ENCODE peak calls at places on chromosomes 3 and 15, in eight cellular contexts. One of them, this sample, is unnamed.

GRCh38 chr3:173589116-173589515 is 191.6 kb downstream of the NLGN1 start:
- DNase-seq in suprapubic skin: no peak
- DNase-seq in sigmoid colon: no peak
- DNase-seq in prostate gland: no peak
- DNase-seq in body of pancreas: no peak
- DNase-seq in ovary: no peak
- DNase-seq in IMR-90: no peak
- DNase-seq in uterus: no peak
- DNase-seq in this sample: no peak

GRCh38 chr3:195794708-195795107 is 17.0 kb downstream of the MUC4 start:
- DNase-seq in suprapubic skin: no peak
- DNase-seq in sigmoid colon: peak; percentile 19
- DNase-seq in prostate gland: no peak
- DNase-seq in body of pancreas: no peak
- DNase-seq in ovary: no peak
- DNase-seq in IMR-90: no peak
- DNase-seq in uterus: no peak
- DNase-seq in this sample: no peak

GRCh38 chr15:94838281-94838680 is 606.9 kb downstream of the MCTP2 start:
- DNase-seq in suprapubic skin: no peak
- DNase-seq in sigmoid colon: no peak
- DNase-seq in prostate gland: no peak
- DNase-seq in body of pancreas: no peak
- DNase-seq in ovary: no peak
- DNase-seq in IMR-90: no peak
- DNase-seq in uterus: no peak
- DNase-seq in this sample: no peak

GRCh38 chr3:168034152-168034928 is 61.4 kb downstream of the GOLIM4 start:
- DNase-seq in suprapubic skin: no peak
- DNase-seq in sigmoid colon: no peak
- DNase-seq in prostate gland: no peak
- DNase-seq in body of pancreas: no peak
- DNase-seq in ovary: no peak
- DNase-seq in IMR-90: peak; percentile 73
- DNase-seq in uterus: no peak
- DNase-seq in this sample: peak; percentile 19

GRCh38 chr15:76904461-76905012 is 603 bp downstream of the SCAPER start:
- DNase-seq in suprapubic skin: peak; percentile 67
- DNase-seq in sigmoid colon: peak; percentile 66
- DNase-seq in prostate gland: peak; percentile 36
- DNase-seq in body of pancreas: peak; percentile 29
- DNase-seq in ovary: peak; percentile 43
- DNase-seq in IMR-90: peak; percentile 16
- DNase-seq in uterus: peak; percentile 31
- DNase-seq in this sample: peak; percentile 21

GRCh38 chr3:146125946-146126345 is 35.0 kb downstream of the PLOD2 start:
- DNase-seq in suprapubic skin: no peak
- DNase-seq in sigmoid colon: no peak
- DNase-seq in prostate gland: no peak
- DNase-seq in body of pancreas: no peak
- DNase-seq in ovary: no peak
- DNase-seq in IMR-90: peak; percentile 94
- DNase-seq in uterus: peak; percentile 21
- DNase-seq in this sample: no peak

GRCh38 chr15:76056931-76057330 is 2.9 kb upstream of the TMEM266 start:
- DNase-seq in suprapubic skin: no peak
- DNase-seq in sigmoid colon: no peak
- DNase-seq in prostate gland: no peak
- DNase-seq in body of pancreas: no peak
- DNase-seq in ovary: no peak
- DNase-seq in IMR-90: no peak
- DNase-seq in uterus: no peak
- DNase-seq in this sample: no peak

GRCh38 chr3:104635872-104636580 is 730.7 kb upstream of the ALCAM start:
- DNase-seq in suprapubic skin: no peak
- DNase-seq in sigmoid colon: no peak
- DNase-seq in prostate gland: no peak
- DNase-seq in body of pancreas: peak; percentile 34
- DNase-seq in ovary: no peak
- DNase-seq in IMR-90: no peak
- DNase-seq in uterus: no peak
- DNase-seq in this sample: no peak

GRCh38 chr3:146970236-146970635 is 365.1 kb upstream of the PLSCR5 start:
- DNase-seq in suprapubic skin: no peak
- DNase-seq in sigmoid colon: no peak
- DNase-seq in prostate gland: no peak
- DNase-seq in body of pancreas: no peak
- DNase-seq in ovary: no peak
- DNase-seq in IMR-90: no peak
- DNase-seq in uterus: no peak
- DNase-seq in this sample: no peak

GRCh38 chr3:30680789-30681188 is 74.4 kb downstream of the TGFBR2 start:
- DNase-seq in suprapubic skin: no peak
- DNase-seq in sigmoid colon: peak; percentile 81
- DNase-seq in prostate gland: no peak
- DNase-seq in body of pancreas: no peak
- DNase-seq in ovary: peak; percentile 44
- DNase-seq in IMR-90: no peak
- DNase-seq in uterus: no peak
- DNase-seq in this sample: no peak

GRCh38 chr3:58029842-58030584 is 21.8 kb downstream of the FLNB start:
- DNase-seq in suprapubic skin: no peak
- DNase-seq in sigmoid colon: no peak
- DNase-seq in prostate gland: no peak
- DNase-seq in body of pancreas: no peak
- DNase-seq in ovary: no peak
- DNase-seq in IMR-90: no peak
- DNase-seq in uterus: no peak
- DNase-seq in this sample: no peak

GRCh38 chr3:81869380-81869779 is 107.9 kb upstream of the GBE1 start:
- DNase-seq in suprapubic skin: no peak
- DNase-seq in sigmoid colon: no peak
- DNase-seq in prostate gland: no peak
- DNase-seq in body of pancreas: no peak
- DNase-seq in ovary: no peak
- DNase-seq in IMR-90: no peak
- DNase-seq in uterus: no peak
- DNase-seq in this sample: no peak

GRCh38 chr15:29172742-29173725 is 96.6 kb downstream of the NSMCE3 start:
- DNase-seq in suprapubic skin: no peak
- DNase-seq in sigmoid colon: no peak
- DNase-seq in prostate gland: no peak
- DNase-seq in body of pancreas: no peak
- DNase-seq in ovary: no peak
- DNase-seq in IMR-90: no peak
- DNase-seq in uterus: no peak
- DNase-seq in this sample: no peak

GRCh38 chr15:68885070-68885469 is 45.3 kb upstream of the SPESP1 start:
- DNase-seq in suprapubic skin: no peak
- DNase-seq in sigmoid colon: no peak
- DNase-seq in prostate gland: peak; percentile 52
- DNase-seq in body of pancreas: no peak
- DNase-seq in ovary: no peak
- DNase-seq in IMR-90: peak; percentile 25
- DNase-seq in uterus: no peak
- DNase-seq in this sample: no peak

GRCh38 chr3:127777332-127777731 is 45.0 kb downstream of the MGLL start:
- DNase-seq in suprapubic skin: no peak
- DNase-seq in sigmoid colon: no peak
- DNase-seq in prostate gland: no peak
- DNase-seq in body of pancreas: no peak
- DNase-seq in ovary: no peak
- DNase-seq in IMR-90: no peak
- DNase-seq in uterus: no peak
- DNase-seq in this sample: no peak

GRCh38 chr3:23876901-23877300 is 39.9 kb downstream of the NKIRAS1 start:
- DNase-seq in suprapubic skin: no peak
- DNase-seq in sigmoid colon: no peak
- DNase-seq in prostate gland: no peak
- DNase-seq in body of pancreas: no peak
- DNase-seq in ovary: no peak
- DNase-seq in IMR-90: no peak
- DNase-seq in uterus: no peak
- DNase-seq in this sample: no peak

GRCh38 chr3:194058189-194058571 is 77.8 kb upstream of the HES1 start:
- DNase-seq in suprapubic skin: no peak
- DNase-seq in sigmoid colon: peak; percentile 76
- DNase-seq in prostate gland: peak; percentile 56
- DNase-seq in body of pancreas: peak; percentile 60
- DNase-seq in ovary: peak; percentile 58
- DNase-seq in IMR-90: peak; percentile 36
- DNase-seq in uterus: peak; percentile 26
- DNase-seq in this sample: no peak

GRCh38 chr15:39509941-39510845 is 70.7 kb upstream of the THBS1 start:
- DNase-seq in suprapubic skin: no peak
- DNase-seq in sigmoid colon: no peak
- DNase-seq in prostate gland: no peak
- DNase-seq in body of pancreas: no peak
- DNase-seq in ovary: no peak
- DNase-seq in IMR-90: peak; percentile 45
- DNase-seq in uterus: no peak
- DNase-seq in this sample: no peak

GRCh38 chr3:83500422-83500821 is 1458.4 kb upstream of the CADM2 start:
- DNase-seq in suprapubic skin: no peak
- DNase-seq in sigmoid colon: no peak
- DNase-seq in prostate gland: no peak
- DNase-seq in body of pancreas: no peak
- DNase-seq in ovary: no peak
- DNase-seq in IMR-90: no peak
- DNase-seq in uterus: no peak
- DNase-seq in this sample: no peak

GRCh38 chr3:128426128-128426921 is 40.4 kb downstream of the DNAJB8 start:
- DNase-seq in suprapubic skin: no peak
- DNase-seq in sigmoid colon: no peak
- DNase-seq in prostate gland: no peak
- DNase-seq in body of pancreas: peak; percentile 63
- DNase-seq in ovary: peak; percentile 41
- DNase-seq in IMR-90: no peak
- DNase-seq in uterus: peak; percentile 43
- DNase-seq in this sample: no peak

GRCh38 chr15:44219073-44219472 is 24.0 kb upstream of the FRMD5 start:
- DNase-seq in suprapubic skin: no peak
- DNase-seq in sigmoid colon: no peak
- DNase-seq in prostate gland: no peak
- DNase-seq in body of pancreas: no peak
- DNase-seq in ovary: no peak
- DNase-seq in IMR-90: no peak
- DNase-seq in uterus: no peak
- DNase-seq in this sample: no peak

GRCh38 chr3:47381317-47382157 is 716 bp downstream of the PTPN23 start:
- DNase-seq in suprapubic skin: peak; percentile 92
- DNase-seq in sigmoid colon: peak; percentile 94
- DNase-seq in prostate gland: peak; percentile 67
- DNase-seq in body of pancreas: peak; percentile 75
- DNase-seq in ovary: peak; percentile 81
- DNase-seq in IMR-90: peak; percentile 85
- DNase-seq in uterus: peak; percentile 78
- DNase-seq in this sample: peak; percentile 97
- TF ChIP-seq POLR2A in suprapubic skin: no peak
- TF ChIP-seq POLR2A in sigmoid colon: no peak
- TF ChIP-seq POLR2A in prostate gland: peak; percentile 15
- TF ChIP-seq POLR2A in body of pancreas: no peak
- TF ChIP-seq POLR2A in ovary: no peak
- TF ChIP-seq POLR2A in IMR-90: peak; percentile 38
- TF ChIP-seq POLR2A in uterus: no peak
- TF ChIP-seq POLR2A in this sample: no peak

GRCh38 chr15:60370804-60371700 is 26.7 kb downstream of the ANXA2 start:
- DNase-seq in suprapubic skin: peak; percentile 88
- DNase-seq in sigmoid colon: peak; percentile 91
- DNase-seq in prostate gland: peak; percentile 91
- DNase-seq in body of pancreas: peak; percentile 53
- DNase-seq in ovary: peak; percentile 79
- DNase-seq in IMR-90: peak; percentile 99
- DNase-seq in uterus: peak; percentile 89
- DNase-seq in this sample: peak; percentile 94
- H3K4me3 ChIP-seq in suprapubic skin: no peak overlapping the region
- H3K4me3 ChIP-seq in sigmoid colon: no peak overlapping the region
- H3K4me3 ChIP-seq in prostate gland: no peak overlapping the region
- H3K4me3 ChIP-seq in body of pancreas: no peak overlapping the region
- H3K4me3 ChIP-seq in ovary: no peak overlapping the region
- H3K4me3 ChIP-seq in IMR-90: no peak overlapping the region
- H3K4me3 ChIP-seq in uterus: no peak overlapping the region
- H3K4me3 ChIP-seq in this sample: no peak overlapping the region

GRCh38 chr3:54294214-54294613 is 171.9 kb downstream of the CACNA2D3 start:
- DNase-seq in suprapubic skin: no peak
- DNase-seq in sigmoid colon: no peak
- DNase-seq in prostate gland: no peak
- DNase-seq in body of pancreas: no peak
- DNase-seq in ovary: no peak
- DNase-seq in IMR-90: no peak
- DNase-seq in uterus: no peak
- DNase-seq in this sample: no peak
- TF ChIP-seq CTCF in suprapubic skin: no peak
- TF ChIP-seq CTCF in sigmoid colon: no peak
- TF ChIP-seq CTCF in prostate gland: no peak
- TF ChIP-seq CTCF in body of pancreas: no peak
- TF ChIP-seq CTCF in ovary: no peak
- TF ChIP-seq CTCF in IMR-90: no peak
- TF ChIP-seq CTCF in uterus: no peak
- TF ChIP-seq CTCF in this sample: no peak

GRCh38 chr15:93028111-93028631 is 60.8 kb downstream of the RGMA start:
- DNase-seq in suprapubic skin: peak; percentile 65
- DNase-seq in sigmoid colon: peak; percentile 68
- DNase-seq in prostate gland: no peak
- DNase-seq in body of pancreas: peak; percentile 15
- DNase-seq in ovary: peak; percentile 30
- DNase-seq in IMR-90: no peak
- DNase-seq in uterus: no peak
- DNase-seq in this sample: no peak

GRCh38 chr15:93026359-93026758 is 62.7 kb downstream of the RGMA start:
- DNase-seq in suprapubic skin: peak; percentile 56
- DNase-seq in sigmoid colon: no peak
- DNase-seq in prostate gland: no peak
- DNase-seq in body of pancreas: no peak
- DNase-seq in ovary: peak; percentile 19
- DNase-seq in IMR-90: no peak
- DNase-seq in uterus: no peak
- DNase-seq in this sample: no peak

GRCh38 chr15:93028632-93029612 is 60.1 kb downstream of the RGMA start:
- DNase-seq in suprapubic skin: peak; percentile 93
- DNase-seq in sigmoid colon: peak; percentile 95
- DNase-seq in prostate gland: peak; percentile 84
- DNase-seq in body of pancreas: peak; percentile 79
- DNase-seq in ovary: peak; percentile 82
- DNase-seq in IMR-90: peak; percentile 91
- DNase-seq in uterus: peak; percentile 78
- DNase-seq in this sample: peak; percentile 79

GRCh38 chr15:93025625-93025982 is 63.4 kb downstream of the RGMA start:
- DNase-seq in suprapubic skin: peak; percentile 48
- DNase-seq in sigmoid colon: no peak
- DNase-seq in prostate gland: no peak
- DNase-seq in body of pancreas: no peak
- DNase-seq in ovary: no peak
- DNase-seq in IMR-90: no peak
- DNase-seq in uterus: no peak
- DNase-seq in this sample: no peak

GRCh38 chr15:93027413-93027812 is 61.6 kb downstream of the RGMA start:
- DNase-seq in suprapubic skin: peak; percentile 51
- DNase-seq in sigmoid colon: peak; percentile 74
- DNase-seq in prostate gland: no peak
- DNase-seq in body of pancreas: no peak
- DNase-seq in ovary: peak; percentile 16
- DNase-seq in IMR-90: no peak
- DNase-seq in uterus: no peak
- DNase-seq in this sample: no peak
- TF ChIP-seq POLR2A in suprapubic skin: no peak
- TF ChIP-seq POLR2A in sigmoid colon: no peak
- TF ChIP-seq POLR2A in prostate gland: no peak
- TF ChIP-seq POLR2A in body of pancreas: no peak
- TF ChIP-seq POLR2A in ovary: no peak
- TF ChIP-seq POLR2A in IMR-90: no peak
- TF ChIP-seq POLR2A in uterus: no peak
- TF ChIP-seq POLR2A in this sample: no peak

GRCh38 chr15:89680282-89680873 is 1.2 kb upstream of the PLIN1 start:
- DNase-seq in suprapubic skin: no peak
- DNase-seq in sigmoid colon: peak; percentile 87
- DNase-seq in prostate gland: peak; percentile 87
- DNase-seq in body of pancreas: peak; percentile 87
- DNase-seq in ovary: peak; percentile 86
- DNase-seq in IMR-90: peak; percentile 67
- DNase-seq in uterus: peak; percentile 72
- DNase-seq in this sample: no peak
- H3K4me3 ChIP-seq in suprapubic skin: no peak overlapping the region
- H3K4me3 ChIP-seq in sigmoid colon: no peak overlapping the region
- H3K4me3 ChIP-seq in prostate gland: no peak overlapping the region
- H3K4me3 ChIP-seq in body of pancreas: no peak overlapping the region
- H3K4me3 ChIP-seq in ovary: no peak overlapping the region
- H3K4me3 ChIP-seq in IMR-90: no peak overlapping the region
- H3K4me3 ChIP-seq in uterus: no peak overlapping the region
- H3K4me3 ChIP-seq in this sample: no peak overlapping the region

This sample was measured in lower leg skin.